ENCODE peak calls at places on chromosome 4, in six cellular contexts. D, Z, W, P, C and K are unnamed samples.

GRCh38 chr4:103424853-103425252 is 226.7 kb upstream of the CENPE start:
- DNase-seq in C (no peak), W (peak; percentile 37), P (no peak), D (peak; percentile 0), Z (no peak), K (no peak)

GRCh38 chr4:177737387-177737965 is 295.2 kb upstream of the AGA start:
- DNase-seq in W (peak; percentile 2), P (no peak), D (no peak), Z (no peak), C (no peak), K (no peak)

GRCh38 chr4:138226351-138226750 is 15.8 kb downstream of the SLC7A11 start:
- DNase-seq in Z (no peak), C (no peak), W (no peak), D (no peak), P (no peak), K (no peak)

GRCh38 chr4:40719008-40719623 is 30.6 kb upstream of the NSUN7 start:
- DNase-seq in Z (no peak), D (peak; percentile 69), P (no peak), C (no peak), W (peak; percentile 68), K (no peak)

GRCh38 chr4:123259676-123260428 is 136.7 kb upstream of the SPRY1 start:
- DNase-seq in D (no peak), C (no peak), Z (no peak), W (no peak), P (no peak), K (no peak)

GRCh38 chr4:128379860-128380259 is 92.2 kb upstream of the PGRMC2 start:
- DNase-seq in C (no peak), Z (no peak), D (peak; percentile 53), W (peak; percentile 55), P (no peak), K (no peak)

GRCh38 chr4:3871181-3871852 is 105.1 kb downstream of the ADRA2C start:
- DNase-seq in D (no peak), P (no peak), C (no peak), W (no peak), Z (no peak), K (no peak)

GRCh38 chr4:88005086-88005485 is 2.3 kb upstream of the PKD2 start:
- DNase-seq in D (peak; percentile 95), Z (no peak), W (peak; percentile 58), P (no peak), C (no peak), K (no peak)

GRCh38 chr4:80199004-80199579 is 1.8 kb downstream of the PRDM8 start:
- DNase-seq in Z (no peak), P (no peak), D (no peak), W (no peak), C (no peak), K (no peak)

GRCh38 chr4:64518600-64518999 is 109.3 kb upstream of the TECRL start:
- DNase-seq in Z (no peak), C (no peak), P (no peak), W (no peak), D (no peak), K (no peak)

GRCh38 chr4:37812713-37813112 is 13.8 kb upstream of the PGM2 start:
- DNase-seq in C (no peak), Z (no peak), D (peak; percentile 67), W (peak; percentile 89), P (no peak), K (no peak)

GRCh38 chr4:81604683-81605082 is 133.0 kb upstream of the RASGEF1B start:
- DNase-seq in Z (no peak), C (no peak), D (no peak), P (no peak), W (no peak), K (no peak)

GRCh38 chr4:86898562-86898961 is 6.3 kb upstream of the C4orf36 start:
- DNase-seq in Z (no peak), W (peak; percentile 48), D (no peak), P (no peak), C (no peak), K (no peak)

GRCh38 chr4:137968956-137969709 is 273.0 kb downstream of the SLC7A11 start:
- DNase-seq in P (no peak), W (peak; percentile 40), C (no peak), D (peak; percentile 92), Z (no peak), K (no peak)

GRCh38 chr4:76651616-76652015 is 216.6 kb downstream of the SHROOM3 start:
- DNase-seq in D (no peak), C (no peak), P (no peak), W (peak; percentile 28), Z (no peak), K (no peak)

GRCh38 chr4:161554372-161554990 is 609.3 kb downstream of the FSTL5 start:
- DNase-seq in W (peak; percentile 48), P (no peak), D (peak; percentile 20), Z (no peak), C (no peak), K (no peak)

GRCh38 chr4:55545133-55545532 is 1.6 kb downstream of the CLOCK start:
- DNase-seq in W (peak; percentile 27), C (no peak), P (no peak), D (no peak), Z (no peak), K (no peak)

GRCh38 chr4:3851881-3852280 is 85.7 kb downstream of the ADRA2C start:
- DNase-seq in W (no peak), D (no peak), C (no peak), Z (no peak), P (no peak), K (no peak)

GRCh38 chr4:125097729-125098128 is 217.0 kb upstream of the FAT4 start:
- DNase-seq in P (no peak), Z (no peak), C (no peak), D (no peak), W (no peak), K (no peak)